ENCODE peak calls at places on chromosome 16, in five cellular contexts. A, W, C, J and B are unnamed samples.

GRCh38 chr16:586047-586644 is 3.7 kb upstream of the RAB40C start:
- DNase-seq in C (no peak), W (no peak), J (no peak), A (no peak), B (no peak)

GRCh38 chr16:26606381-26607150 is 460.2 kb upstream of the C16orf82 start:
- DNase-seq in W (no peak), A (no peak), J (no peak), C (no peak), B (no peak)

GRCh38 chr16:50372611-50373344 is 4.0 kb upstream of the BRD7 start:
- DNase-seq in A (no peak), C (no peak), W (no peak), J (peak), B (no peak)

GRCh38 chr16:56298948-56299602 is 107.8 kb downstream of the GNAO1 start:
- DNase-seq in W (no peak), A (no peak), C (no peak), J (no peak), B (no peak)

GRCh38 chr16:20966746-20967145 is 66.2 kb downstream of the LYRM1 start:
- DNase-seq in C (no peak), A (no peak), J (no peak), W (no peak), B (no peak)

GRCh38 chr16:1839554-1839953 is 12.5 kb downstream of the FAHD1 start:
- DNase-seq in W (no peak), C (peak), A (no peak), J (no peak), B (no peak)

GRCh38 chr16:24858219-24859041 is 12.7 kb downstream of the SLC5A11 start:
- DNase-seq in C (no peak), J (no peak), W (peak), A (peak), B (no peak)

GRCh38 chr16:35173295-35173694 is 1713.9 kb downstream of the TP53TG3F start:
- DNase-seq in J (no peak), W (no peak), A (no peak), C (no peak), B (no peak)

GRCh38 chr16:48971571-48972071 is 310.0 kb downstream of the CBLN1 start:
- DNase-seq in W (no peak), J (peak), C (no peak), A (no peak), B (no peak)

GRCh38 chr16:30567160-30567990 is 4.1 kb downstream of the ZNF688 start:
- DNase-seq in A (peak), C (no peak), W (no peak), J (no peak), B (no peak)

GRCh38 chr16:13702614-13703013 is 217.3 kb upstream of the ERCC4 start:
- DNase-seq in J (no peak), A (no peak), W (no peak), C (no peak), B (no peak)

GRCh38 chr16:84763629-84764028 is 56.2 kb upstream of the CRISPLD2 start:
- DNase-seq in A (no peak), W (no peak), J (no peak), C (no peak), B (no peak)

GRCh38 chr16:89114159-89114981 is 20.7 kb downstream of the ACSF3 start:
- DNase-seq in J (no peak), C (no peak), A (no peak), W (peak), B (no peak)

GRCh38 chr16:86886651-86887050 is 308.3 kb downstream of the FOXL1 start:
- DNase-seq in W (no peak), C (no peak), J (no peak), A (no peak), B (no peak)

GRCh38 chr16:27281285-27281684 is 12.7 kb upstream of the NSMCE1 start:
- DNase-seq in W (no peak), C (no peak), A (no peak), J (no peak), B (no peak)

GRCh38 chr16:2032285-2033056 is 5.8 kb downstream of the NHERF2 start:
- DNase-seq in J (no peak), W (no peak), A (no peak), C (no peak), B (no peak)

GRCh38 chr16:26981266-26981938 is 85.3 kb upstream of the C16orf82 start:
- DNase-seq in C (no peak), W (peak), A (no peak), J (no peak), B (no peak)